ENCODE peak calls at places on chromosomes 16 and 17, in six cellular contexts. A, C, I, Q, H and S are unnamed samples. For H3K27me3, the result is how much of the 10 kb centered on the place peaks cover.

GRCh38 chr16:27428035-27428785 is 26.2 kb downstream of the IL21R start:
- DNase-seq in A (no peak), C (no peak), I (no peak), Q (no peak), H (no peak), S (no peak)

GRCh38 chr17:65489413-65490170 is 71.9 kb downstream of the AXIN2 start:
- DNase-seq in A (no peak), C (no peak), I (no peak), Q (no peak), H (no peak), S (no peak)

GRCh38 chr17:68381076-68381900 is 76.0 kb downstream of the WIPI1 start:
- DNase-seq in A (peak), C (no peak), I (peak), Q (peak), H (peak), S (no peak)

GRCh38 chr16:53064179-53064578 is 9.4 kb downstream of the CHD9 start:
- DNase-seq in A (no peak), C (no peak), I (no peak), Q (no peak), H (no peak), S (no peak)

GRCh38 chr16:31267332-31268032 is 7.7 kb downstream of the ITGAM start:
- DNase-seq in A (no peak), C (no peak), I (no peak), Q (no peak), H (no peak), S (no peak)

GRCh38 chr17:66508896-66509843 is 206.8 kb downstream of the PRKCA start:
- DNase-seq in A (no peak), C (no peak), I (peak), Q (peak), H (peak), S (peak)

GRCh38 chr17:68698761-68699160 is 97.6 kb upstream of the FAM20A start:
- DNase-seq in A (no peak), C (no peak), I (peak), Q (peak), H (no peak), S (no peak)

GRCh38 chr17:12571606-12572005 is 94.1 kb upstream of the MYOCD start:
- DNase-seq in A (no peak), C (no peak), I (no peak), Q (no peak), H (no peak), S (no peak)

GRCh38 chr16:22789281-22789945 is 24.5 kb upstream of the HS3ST2 start:
- DNase-seq in A (no peak), C (no peak), I (no peak), Q (no peak), H (no peak), S (no peak)

GRCh38 chr16:81817296-81817695 is 38.2 kb downstream of the PLCG2 start:
- DNase-seq in A (no peak), C (no peak), I (no peak), Q (peak), H (no peak), S (no peak)

GRCh38 chr17:72702998-72703397 is 389.5 kb downstream of the SLC39A11 start:
- DNase-seq in A (no peak), C (no peak), I (no peak), Q (no peak), H (peak), S (no peak)

GRCh38 chr17:72184805-72185204 is 64.0 kb downstream of the SOX9 start:
- DNase-seq in A (no peak), C (no peak), I (no peak), Q (no peak), H (peak), S (no peak)

GRCh38 chr17:34711646-34712045 is 132.3 kb downstream of the TMEM132E start:
- DNase-seq in A (no peak), C (no peak), I (no peak), Q (no peak), H (no peak), S (no peak)

GRCh38 chr16:70647461-70648359 is 1.4 kb downstream of the IL34 start:
- DNase-seq in A (no peak), C (no peak), I (no peak), Q (no peak), H (no peak), S (no peak)

GRCh38 chr16:49560018-49560830 is 186.6 kb downstream of the C16orf78 start:
- DNase-seq in A (peak), C (no peak), I (peak), Q (no peak), H (no peak), S (no peak)

GRCh38 chr17:37068266-37068665 is 119.5 kb downstream of the AATF start:
- DNase-seq in A (no peak), C (peak), I (no peak), Q (no peak), H (peak), S (no peak)

GRCh38 chr16:11084484-11085024 is 140.2 kb downstream of the CLEC16A start:
- DNase-seq in A (peak), C (no peak), I (no peak), Q (no peak), H (peak), S (no peak)

GRCh38 chr17:27319536-27320221 is 25.8 kb downstream of the WSB1 start:
- DNase-seq in A (peak), C (no peak), I (peak), Q (peak), H (peak), S (peak)

GRCh38 chr17:44733753-44734152 is 25.0 kb upstream of the ADAM11 start:
- DNase-seq in A (no peak), C (no peak), I (no peak), Q (no peak), H (no peak), S (no peak)

GRCh38 chr16:57167951-57168350 is 17.9 kb downstream of the PSME3IP1 start:
- DNase-seq in A (no peak), C (no peak), I (no peak), Q (no peak), H (peak), S (no peak)

GRCh38 chr17:34249497-34249877 is 5.6 kb upstream of the CCL2 start:
- DNase-seq in A (no peak), C (no peak), I (peak), Q (no peak), H (no peak), S (no peak)

GRCh38 chr16:85148959-85149358 is 36.7 kb upstream of the CIBAR2 start:
- DNase-seq in A (no peak), C (no peak), I (no peak), Q (no peak), H (no peak), S (peak)

GRCh38 chr17:82665226-82665625 is 17.0 kb upstream of the WDR45B start:
- DNase-seq in A (no peak), C (no peak), I (no peak), Q (no peak), H (no peak), S (no peak)

GRCh38 chr17:73646409-73647305 is 2.4 kb upstream of the SDK2 start:
- DNase-seq in A (no peak), C (no peak), I (no peak), Q (no peak), H (no peak), S (no peak)

GRCh38 chr17:9247401-9247938 is 226.2 kb downstream of the NTN1 start:
- DNase-seq in A (no peak), C (no peak), I (no peak), Q (no peak), H (no peak), S (no peak)

GRCh38 chr17:10197362-10197720 is 1.1 kb downstream of the GAS7 start:
- DNase-seq in A (no peak), C (no peak), I (no peak), Q (no peak), H (no peak), S (no peak)

GRCh38 chr17:49224997-49225337 is 5.6 kb downstream of the PHOSPHO1 start:
- DNase-seq in A (no peak), C (no peak), I (no peak), Q (no peak), H (no peak), S (no peak)

GRCh38 chr17:76474894-76475293 is 7.5 kb downstream of the AANAT start:
- DNase-seq in A (no peak), C (no peak), I (no peak), Q (no peak), H (no peak), S (no peak)

GRCh38 chr17:73973881-73974409 is 229.5 kb upstream of the RPL38 start:
- DNase-seq in A (no peak), C (no peak), I (peak), Q (no peak), H (no peak), S (no peak)

GRCh38 chr17:17623904-17624303 is 32.4 kb upstream of the PEMT start:
- DNase-seq in A (no peak), C (no peak), I (no peak), Q (no peak), H (no peak), S (no peak)

GRCh38 chr17:17626840-17627239 is 35.3 kb upstream of the PEMT start:
- DNase-seq in A (no peak), C (no peak), I (no peak), Q (no peak), H (no peak), S (no peak)

GRCh38 chr17:17626151-17626805 is 34.8 kb upstream of the PEMT start:
- DNase-seq in A (no peak), C (no peak), I (no peak), Q (no peak), H (no peak), S (no peak)

GRCh38 chr17:17624776-17625175 is 33.3 kb upstream of the PEMT start:
- DNase-seq in A (no peak), C (no peak), I (no peak), Q (no peak), H (no peak), S (no peak)

GRCh38 chr17:17628388-17629008 is 37.0 kb upstream of the PEMT start:
- DNase-seq in A (no peak), C (no peak), I (no peak), Q (peak), H (no peak), S (no peak)
- TF ChIP-seq POLR2A in A (no peak), C (no peak), I (no peak), Q (no peak), H (no peak), S (no peak)

GRCh38 chr17:57048096-57048495 is 37.0 kb upstream of the AKAP1 start:
- DNase-seq in A (no peak), C (no peak), I (no peak), Q (no peak), H (no peak), S (no peak)
- H3K27me3 ChIP-seq in A (under half), C (under half), I (under half), Q (under half), H (under half), S (under half)

DNA sequence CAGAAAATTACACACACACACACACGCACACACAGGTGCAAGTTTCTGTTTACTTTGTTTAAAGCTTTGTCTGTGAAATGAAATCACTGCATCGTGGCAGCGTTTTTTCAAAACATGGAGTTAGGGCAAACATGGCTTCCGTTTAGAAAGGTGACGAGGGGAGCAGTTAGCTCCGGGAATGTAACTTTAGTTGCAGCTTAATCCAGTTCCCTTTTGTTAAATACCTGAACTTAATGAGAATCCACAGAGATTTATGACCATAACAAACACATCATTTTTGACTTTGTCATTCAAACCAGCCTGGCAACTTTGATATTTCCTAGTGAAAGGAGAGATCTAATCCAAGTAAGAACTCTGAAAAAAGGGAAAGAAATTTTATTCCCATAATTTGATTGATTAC is 12.1 kb downstream of the HS3ST3A1 start:
- DNase-seq in A (no peak), C (no peak), I (no peak), Q (no peak), H (no peak), S (no peak)
- H3K4me3 ChIP-seq in A (no peak), C (no peak), I (no peak), Q (no peak), H (no peak), S (no peak)

DNA sequence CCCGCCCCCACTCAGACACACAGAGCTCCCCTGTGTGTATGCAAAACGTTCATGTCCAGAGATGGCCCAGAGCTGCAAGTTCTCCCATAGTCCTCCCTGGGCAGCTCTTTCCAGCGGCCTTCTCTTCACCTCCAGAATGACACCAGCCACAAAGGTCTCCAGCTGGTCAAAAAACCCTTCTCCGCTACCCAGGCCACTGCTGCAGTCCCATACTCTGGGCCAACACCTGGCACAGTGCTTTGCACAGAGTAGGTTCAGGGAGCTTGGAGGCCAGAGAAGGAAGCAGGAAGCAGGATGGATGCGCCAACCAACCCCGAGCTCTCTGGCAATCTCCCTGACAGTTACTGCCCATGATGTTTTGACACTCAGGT is 1.1 kb upstream of the STAT5B start:
- DNase-seq in A (no peak), C (no peak), I (no peak), Q (peak), H (no peak), S (no peak)
- TF ChIP-seq POLR2A in A (no peak), C (no peak), I (no peak), Q (no peak), H (no peak), S (no peak)

DNA sequence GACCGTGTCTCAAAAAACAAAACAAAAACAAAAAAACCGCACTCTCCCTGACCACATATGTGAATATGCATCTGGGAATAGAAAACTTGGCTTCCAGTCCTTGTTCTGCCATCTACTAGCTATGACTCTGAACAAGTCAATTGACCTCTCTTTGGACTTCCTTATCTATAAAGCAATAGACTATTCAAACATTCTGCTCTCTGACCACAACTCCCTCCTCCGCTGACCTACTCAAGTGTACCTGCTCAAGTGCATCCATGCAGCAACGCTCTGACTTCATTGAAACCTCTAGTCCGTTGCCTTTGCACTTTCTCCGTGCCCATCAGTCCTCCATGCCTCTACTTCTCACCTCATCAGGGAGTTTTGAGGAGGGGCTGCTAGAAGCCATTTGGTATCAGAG is 52.5 kb upstream of the KDM6B start:
- DNase-seq in A (no peak), C (no peak), I (no peak), Q (no peak), H (no peak), S (no peak)
- H3K27me3 ChIP-seq in A (under half), C (under half), I (under half), Q (under half), H (under half), S (under half)

GRCh38 chr17:81409190-81409935 is 14.1 kb downstream of the BAHCC1 start:
- DNase-seq in A (no peak), C (peak), I (no peak), Q (no peak), H (no peak), S (no peak)
- H3K4me3 ChIP-seq in A (no peak), C (no peak), I (no peak), Q (no peak), H (no peak), S (no peak)

DNA sequence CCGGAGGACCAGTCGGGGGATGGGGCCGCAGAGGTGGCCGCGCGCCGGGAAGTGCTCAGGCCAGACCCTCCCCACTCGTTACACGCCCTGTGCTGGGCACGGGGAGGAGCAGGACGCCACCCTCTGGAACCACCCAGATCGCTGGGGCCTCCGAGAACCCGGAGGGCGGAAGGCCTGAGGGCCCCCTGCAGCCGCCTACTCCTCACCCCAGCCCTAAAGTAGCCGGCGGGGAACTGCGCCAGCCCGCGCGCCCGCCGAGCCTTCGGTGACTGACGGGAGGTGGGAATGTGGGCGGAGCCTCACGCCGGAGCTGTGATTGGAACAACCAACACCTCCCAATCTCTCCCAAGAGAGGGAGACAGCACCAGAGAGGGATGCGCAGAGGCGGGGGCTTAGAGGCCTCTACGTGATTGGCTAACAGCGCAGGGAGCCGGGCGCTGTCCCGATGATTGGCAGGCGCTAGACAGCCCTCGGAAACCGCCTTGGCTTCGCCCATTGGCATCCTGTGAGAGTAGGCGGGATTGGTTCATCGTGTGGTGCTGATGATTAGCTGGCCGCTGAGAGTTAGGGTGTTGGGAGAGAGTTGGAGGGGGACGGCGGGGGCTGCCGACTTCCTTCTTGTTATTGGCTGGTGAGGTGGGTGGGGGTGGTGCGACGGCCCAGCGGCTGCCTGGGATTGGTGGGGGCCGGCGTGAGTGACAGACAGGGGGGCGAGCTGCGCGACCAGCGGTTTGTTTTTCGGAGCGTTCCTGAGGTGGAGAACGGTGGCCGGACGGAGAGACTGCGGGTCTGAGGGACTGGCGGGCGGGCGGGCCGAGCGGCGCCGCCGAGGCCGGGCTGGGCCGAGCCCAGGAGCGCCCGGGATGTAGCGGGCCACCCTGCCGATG is at the start of gene MAP3K3:
- DNase-seq in A (peak), C (peak), I (peak), Q (peak), H (peak), S (peak)
- TF ChIP-seq POLR2A in A (peak), C (peak), I (peak), Q (peak), H (peak), S (peak)

DNA sequence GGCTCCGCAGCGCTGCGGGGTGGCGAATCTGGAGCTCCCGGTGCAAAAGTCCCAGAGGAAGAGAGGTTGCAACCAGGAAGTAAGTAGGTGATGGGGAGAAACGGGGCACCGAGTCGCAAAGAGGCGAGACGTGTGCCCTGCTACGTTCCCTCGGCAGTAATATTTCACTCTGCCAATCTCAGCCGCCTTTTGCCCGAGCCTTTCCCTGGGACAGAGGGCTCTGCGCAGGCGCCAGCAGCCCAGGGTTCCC is at the start of gene NR1D1:
- DNase-seq in A (no peak), C (no peak), I (no peak), Q (no peak), H (no peak), S (no peak)
- H3K27me3 ChIP-seq in A (under half), C (under half), I (under half), Q (under half), H (under half), S (under half)